ENCODE peak calls at places on chromosomes 6 and 20, in eight cellular contexts. U is GM12864, E is prostate gland, T is GM23338, L is IMR-90, Z is RWPE2, O is heart right ventricle, F is coronary artery. M is an unnamed sample.

GRCh38 chr6:11423072-11423471 is 114.5 kb upstream of the TMEM170B start:
- DNase-seq in O (no peak), U (no peak), Z (no peak), L (peak), T (no peak), E (no peak), F (no peak), M (peak)

GRCh38 chr6:140082867-140083297 is 708.4 kb upstream of the CITED2 start:
- DNase-seq in U (no peak), F (no peak), L (peak), E (peak), Z (no peak), T (no peak), O (no peak), M (peak)

GRCh38 chr6:26097268-26097875 is 10.1 kb downstream of the HFE start:
- DNase-seq in E (peak), T (peak), O (peak), Z (no peak), F (no peak), L (peak), U (no peak), M (peak)

GRCh38 chr20:62860924-62861691 is 514 bp downstream of the TCFL5 start:
- DNase-seq in T (peak), Z (peak), F (no peak), O (no peak), U (no peak), L (no peak), E (no peak), M (no peak)

GRCh38 chr6:5497896-5498578 is 236.7 kb downstream of the FARS2 start:
- DNase-seq in O (no peak), E (no peak), F (no peak), T (no peak), L (peak), Z (no peak), U (no peak), M (peak)

GRCh38 chr20:48642105-48642880 is 185.5 kb downstream of the PREX1 start:
- DNase-seq in U (no peak), Z (no peak), L (no peak), E (no peak), O (no peak), F (no peak), T (no peak), M (no peak)

GRCh38 chr20:44208770-44209169 is 1.8 kb downstream of the OSER1 start:
- DNase-seq in U (no peak), Z (no peak), L (peak), O (no peak), T (no peak), F (no peak), E (no peak), M (peak)

GRCh38 chr6:170134077-170135040 is 156.5 kb downstream of the DLL1 start:
- DNase-seq in F (peak), L (no peak), E (no peak), U (no peak), O (peak), Z (peak), T (no peak), M (no peak)

DNA sequence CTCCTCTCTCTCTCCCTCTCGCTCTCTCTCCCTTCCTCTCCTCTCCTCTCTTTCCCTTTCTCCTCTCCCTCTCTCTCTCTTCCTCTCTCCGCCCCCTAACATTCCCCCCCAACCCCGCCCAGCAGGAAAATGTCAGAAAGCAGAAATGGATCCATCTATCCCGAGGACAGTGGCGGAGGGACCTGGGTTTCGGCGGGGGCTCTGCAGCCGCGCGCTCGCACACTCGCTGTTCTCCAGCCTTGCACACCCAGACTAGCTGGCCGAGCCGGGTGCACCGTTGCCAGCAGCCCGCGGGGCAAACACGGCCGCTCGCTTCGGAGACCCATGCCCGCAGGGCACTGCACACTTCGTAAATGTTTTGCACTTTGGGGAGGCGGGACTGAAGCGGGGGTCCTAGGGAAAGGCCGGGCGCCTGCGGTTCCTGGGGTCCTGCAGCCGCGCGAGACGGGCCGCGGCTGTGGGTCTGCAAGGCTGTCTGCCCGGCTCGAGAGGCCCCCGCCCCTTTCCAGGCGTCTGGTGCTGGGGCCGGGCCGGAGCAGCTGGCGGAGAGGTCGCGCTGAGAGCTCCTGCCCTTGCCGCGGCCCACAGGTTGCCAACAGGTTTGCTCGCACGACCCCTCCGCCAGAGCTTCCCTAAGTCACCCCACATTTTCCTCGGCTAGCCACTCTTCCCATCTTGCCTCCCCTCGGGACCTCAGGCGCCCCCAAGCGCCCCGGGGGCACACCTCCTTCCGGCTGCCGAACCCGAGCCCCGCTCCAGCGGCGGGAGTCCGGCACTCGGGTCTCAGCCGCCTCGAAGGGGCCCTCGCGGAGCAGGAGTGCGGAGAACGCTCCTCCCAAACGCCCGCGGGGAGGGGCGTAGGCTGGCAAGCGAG is 818 bp upstream of the MDGA1 start:
- DNase-seq in Z (no peak), F (no peak), E (peak), U (no peak), O (peak), T (peak), L (peak), M (peak)
- H3K4me3 ChIP-seq in Z (peak), F (peak), E (peak), U (peak), O (peak), T (peak), L (peak), M (peak)

GRCh38 chr6:110875548-110876169 is 1.1 kb downstream of the AMD1 start:
- DNase-seq in U (no peak), F (no peak), L (no peak), O (peak), Z (peak), T (peak), E (peak), M (no peak)

GRCh38 chr6:110876170-110876773 is 1.7 kb downstream of the AMD1 start:
- DNase-seq in T (peak), L (peak), Z (peak), U (no peak), E (peak), F (peak), O (peak), M (peak)

GRCh38 chr6:110874880-110875547 is 429 bp downstream of the AMD1 start:
- DNase-seq in F (peak), Z (no peak), E (peak), T (no peak), L (no peak), U (no peak), O (peak), M (peak)

GRCh38 chr6:110877154-110877564 is 2.6 kb downstream of the AMD1 start:
- DNase-seq in O (no peak), U (no peak), L (peak), E (no peak), T (no peak), F (no peak), Z (no peak), M (no peak)

GRCh38 chr6:110873981-110874879 is at the start of gene AMD1:
- DNase-seq in L (peak), U (peak), T (peak), E (peak), O (peak), F (peak), Z (peak), M (peak)
- TF ChIP-seq CTCF in L (no peak), U (no peak), T (no peak), E (no peak), O (no peak), F (no peak), Z (no peak), M (no peak)

GRCh38 chr6:127288705-127289104 is 22.0 kb downstream of the RNF146 start:
- DNase-seq in U (no peak), O (no peak), F (no peak), Z (no peak), L (peak), E (no peak), T (no peak), M (peak)

GRCh38 chr6:127289934-127290333 is 23.3 kb downstream of the RNF146 start:
- DNase-seq in Z (no peak), L (no peak), O (no peak), U (no peak), E (no peak), T (no peak), F (no peak), M (no peak)

GRCh38 chr6:127290391-127290963 is 23.8 kb downstream of the RNF146 start:
- DNase-seq in Z (no peak), U (no peak), E (no peak), F (no peak), T (no peak), L (no peak), O (no peak), M (no peak)

GRCh38 chr6:127291495-127291894 is 24.8 kb downstream of the RNF146 start:
- DNase-seq in F (no peak), O (no peak), L (no peak), T (no peak), U (no peak), E (no peak), Z (no peak), M (peak)
- H3K4me3 ChIP-seq in F (no peak), O (no peak), L (no peak), T (no peak), U (no peak), E (no peak), Z (no peak), M (no peak)

GRCh38 chr20:24962510-24962909 is 13.4 kb downstream of the CST7 start:
- DNase-seq in O (no peak), U (no peak), T (no peak), L (no peak), F (no peak), Z (no peak), E (no peak), M (no peak)
- TF ChIP-seq CTCF in O (no peak), U (no peak), T (no peak), L (no peak), F (no peak), Z (no peak), E (no peak), M (no peak)